ENCODE peak calls at places on chromosomes 1 and 21, in eight cellular contexts. M, N, R, U, X, W, L and A are unnamed samples.

GRCh38 chr1:218353656-218354055 is 8.5 kb downstream of the TGFB2 start:
- DNase-seq in U (no peak), L (no peak), N (no peak), M (no peak), X (no peak), W (no peak), R (no peak), A (no peak)

GRCh38 chr1:184792450-184792969 is 37.9 kb upstream of the EDEM3 start:
- DNase-seq in U (peak), L (no peak), N (peak), M (peak), R (peak), X (no peak), W (peak), A (no peak)

GRCh38 chr1:169109561-169110134 is 3.2 kb downstream of the ATP1B1 start:
- DNase-seq in M (peak), L (no peak), W (peak), N (peak), U (peak), X (no peak), R (peak), A (no peak)

GRCh38 chr1:191368891-191369654 is 789.2 kb upstream of the RGS18 start:
- DNase-seq in N (no peak), U (no peak), W (no peak), M (no peak), L (no peak), R (no peak), X (no peak), A (no peak)

GRCh38 chr21:26437326-26438009 is 135.6 kb downstream of the CYYR1 start:
- DNase-seq in X (no peak), N (peak), W (peak), L (no peak), M (no peak), U (no peak), R (peak), A (no peak)

GRCh38 chr1:26025060-26025459 is 3.5 kb downstream of the EXTL1 start:
- DNase-seq in U (no peak), L (no peak), N (no peak), R (no peak), M (no peak), X (no peak), W (no peak), A (no peak)

GRCh38 chr1:42145190-42145716 is 8.0 kb upstream of the GUCA2B start:
- DNase-seq in U (no peak), X (no peak), N (no peak), W (no peak), R (no peak), M (no peak), L (no peak), A (peak)

GRCh38 chr1:244383278-244383884 is 68.3 kb downstream of the ADSS2 start:
- DNase-seq in R (no peak), M (no peak), W (no peak), N (no peak), L (no peak), X (no peak), U (no peak), A (no peak)

GRCh38 chr1:200053091-200053490 is 25.6 kb downstream of the NR5A2 start:
- DNase-seq in R (no peak), U (no peak), M (no peak), N (peak), W (no peak), L (no peak), X (no peak), A (no peak)

GRCh38 chr1:180431683-180432082 is 70.7 kb downstream of the ACBD6 start:
- DNase-seq in N (no peak), M (no peak), W (no peak), R (no peak), U (no peak), X (no peak), L (no peak), A (no peak)

GRCh38 chr1:205293350-205294074 is 28.0 kb downstream of the NUAK2 start:
- DNase-seq in M (no peak), X (no peak), U (no peak), L (no peak), N (no peak), W (peak), R (no peak), A (no peak)

GRCh38 chr1:237709355-237709754 is 181.4 kb downstream of the ZP4 start:
- DNase-seq in W (no peak), M (no peak), X (no peak), N (no peak), L (no peak), R (no peak), U (no peak), A (no peak)

GRCh38 chr1:211891708-211892107 is 61.1 kb upstream of the LPGAT1 start:
- DNase-seq in N (no peak), W (no peak), L (no peak), X (no peak), U (no peak), R (no peak), M (no peak), A (no peak)

GRCh38 chr1:31084782-31085569 is 19.5 kb upstream of the PUM1 start:
- DNase-seq in N (no peak), U (no peak), X (no peak), R (no peak), L (no peak), M (no peak), W (no peak), A (no peak)

GRCh38 chr1:21077085-21077484 is 99.6 kb downstream of the EIF4G3 start:
- DNase-seq in W (peak), N (peak), X (no peak), R (peak), U (no peak), L (no peak), M (no peak), A (no peak)

GRCh38 chr1:175221548-175222175 is 29.1 kb upstream of the KIAA0040 start:
- DNase-seq in L (no peak), X (no peak), M (no peak), N (no peak), R (no peak), W (no peak), U (no peak), A (no peak)

GRCh38 chr1:205243355-205244191 is 15.8 kb downstream of the TMCC2 start:
- DNase-seq in N (no peak), W (no peak), X (no peak), M (no peak), U (no peak), L (no peak), R (no peak), A (no peak)

GRCh38 chr1:27150641-27151040 is 4.3 kb downstream of the SLC9A1 start:
- DNase-seq in M (no peak), N (no peak), X (no peak), L (no peak), U (no peak), R (no peak), W (no peak), A (no peak)

GRCh38 chr1:165560834-165561233 is 17.0 kb downstream of the LRRC52 start:
- DNase-seq in L (no peak), M (no peak), W (no peak), R (no peak), N (no peak), X (no peak), U (no peak), A (no peak)

GRCh38 chr1:230827081-230827681 is 41.1 kb downstream of the C1orf198 start:
- DNase-seq in M (peak), N (peak), L (no peak), U (no peak), R (peak), X (no peak), W (no peak), A (peak)

GRCh38 chr1:155970531-155971167 is 7.7 kb downstream of the ARHGEF2 start:
- DNase-seq in M (peak), W (no peak), R (peak), N (peak), L (no peak), U (peak), X (peak), A (no peak)

GRCh38 chr1:97186381-97186780 is 464.8 kb downstream of the PTBP2 start:
- DNase-seq in M (no peak), X (no peak), U (no peak), N (no peak), R (no peak), L (no peak), W (no peak), A (no peak)

GRCh38 chr1:21270086-21270689 is 20.1 kb downstream of the ECE1 start:
- DNase-seq in W (no peak), U (peak), R (no peak), N (peak), X (peak), L (peak), M (peak), A (no peak)

GRCh38 chr1:200877839-200878551 is 5.2 kb downstream of the GPR25 start:
- DNase-seq in N (no peak), W (no peak), U (no peak), M (peak), L (no peak), X (peak), R (no peak), A (no peak)

GRCh38 chr1:37634554-37635308 is at the start of gene RSPO1:
- DNase-seq in W (no peak), M (no peak), R (no peak), U (no peak), L (peak), N (peak), X (peak), A (no peak)

GRCh38 chr1:93611656-93612055 is 70.0 kb downstream of the BCAR3 start:
- DNase-seq in L (no peak), N (no peak), U (no peak), R (no peak), W (no peak), X (no peak), M (no peak), A (no peak)

GRCh38 chr1:32496127-32496526 is 31.3 kb downstream of the ZBTB8B start:
- DNase-seq in U (no peak), N (peak), X (no peak), L (no peak), R (peak), W (peak), M (no peak), A (no peak)

GRCh38 chr1:42940851-42941639 is 17.6 kb downstream of the SLC2A1 start:
- DNase-seq in R (peak), L (no peak), U (no peak), X (no peak), W (peak), N (peak), M (no peak), A (no peak)

GRCh38 chr1:46285730-46286477 is 17.5 kb downstream of the LRRC41 start:
- DNase-seq in N (no peak), R (no peak), W (no peak), U (no peak), M (no peak), X (no peak), L (no peak), A (no peak)
- TF ChIP-seq CTCF in N (no peak), R (no peak), W (no peak), U (no peak), M (no peak), X (no peak), L (no peak), A (no peak)

DNA sequence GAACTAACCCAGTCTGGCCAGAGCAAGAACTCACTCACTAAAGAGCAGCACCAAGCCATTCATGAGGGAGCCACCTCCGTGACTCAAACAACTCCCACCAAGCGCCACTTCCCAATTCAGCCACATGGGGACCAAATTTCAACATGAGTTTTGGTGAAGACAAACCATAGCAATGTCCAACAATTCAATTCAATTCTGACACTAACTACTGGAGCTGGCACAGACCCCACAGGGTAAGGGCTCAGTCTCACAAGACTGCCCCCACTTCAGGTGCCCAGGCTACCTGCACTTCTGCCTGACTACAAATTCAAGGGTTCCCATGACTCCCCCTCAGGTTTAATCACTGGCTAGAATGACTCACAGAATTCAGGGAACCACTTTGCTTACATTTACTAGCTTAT is 48.8 kb upstream of the RAP1A start:
- DNase-seq in W (peak), M (no peak), R (no peak), X (peak), N (peak), L (no peak), U (no peak), A (no peak)
- TF ChIP-seq CTCF in W (peak), M (no peak), R (peak), X (no peak), N (no peak), L (peak), U (no peak), A (peak)

DNA sequence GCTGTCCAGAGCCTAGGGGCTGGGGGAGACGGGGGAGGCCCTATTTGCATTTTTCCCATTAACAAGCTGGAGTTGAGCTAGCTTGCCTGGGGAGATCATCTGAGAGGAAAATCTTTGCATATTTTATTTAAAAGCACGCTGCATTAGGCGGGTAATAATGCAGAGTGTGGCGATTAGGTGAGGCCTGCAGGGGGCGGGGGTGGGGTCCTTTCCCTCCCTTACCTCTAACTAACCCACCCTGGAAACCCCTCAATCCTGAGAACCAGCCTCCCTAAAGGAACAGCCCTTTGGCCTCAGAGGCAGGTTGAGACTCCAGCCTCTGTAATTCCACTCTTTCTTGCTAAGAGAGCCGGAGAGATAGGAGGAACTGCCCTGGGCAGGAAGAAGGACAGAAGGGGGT is 16.1 kb downstream of the C1orf216 start:
- DNase-seq in U (no peak), M (no peak), W (no peak), X (no peak), L (no peak), R (no peak), N (no peak), A (no peak)
- TF ChIP-seq CTCF in U (no peak), M (no peak), W (no peak), X (no peak), L (peak), R (no peak), N (no peak), A (peak)

GRCh38 chr1:65949230-65949626 is 156.5 kb downstream of the PDE4B start:
- DNase-seq in L (no peak), N (peak), M (no peak), U (no peak), W (no peak), R (no peak), X (no peak), A (no peak)
- TF ChIP-seq CTCF in L (no peak), N (no peak), M (no peak), U (no peak), W (no peak), R (no peak), X (no peak), A (no peak)

GRCh38 chr1:55989971-55990370 is 589.4 kb downstream of the PLPP3 start:
- DNase-seq in N (peak), R (no peak), U (no peak), X (no peak), L (no peak), M (no peak), W (no peak), A (no peak)
- TF ChIP-seq CTCF in N (no peak), R (no peak), U (no peak), X (no peak), L (no peak), M (no peak), W (no peak), A (no peak)

DNA sequence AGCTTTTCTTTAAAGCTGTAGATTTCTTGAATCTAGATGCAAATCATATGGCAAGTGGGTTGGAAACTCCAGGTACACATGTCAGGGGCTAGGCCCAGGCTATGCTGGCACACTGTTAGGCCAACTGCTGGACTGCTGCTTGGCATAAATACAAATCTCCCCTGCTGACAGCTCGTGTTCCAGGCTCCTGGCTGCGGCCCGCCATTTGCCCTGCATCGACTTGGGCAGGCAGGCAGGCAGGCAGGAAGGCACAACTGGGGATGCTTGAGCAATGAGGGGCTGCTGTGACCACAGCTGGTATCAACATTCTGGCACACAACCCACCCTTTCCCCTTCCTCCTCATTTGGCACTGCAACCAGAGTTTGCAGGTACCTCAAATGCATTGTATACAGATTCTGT is 53.2 kb downstream of the SAMSN1 start:
- DNase-seq in M (no peak), W (no peak), X (no peak), R (no peak), U (no peak), L (no peak), N (no peak), A (no peak)
- TF ChIP-seq CTCF in M (no peak), W (no peak), X (no peak), R (no peak), U (no peak), L (no peak), N (no peak), A (no peak)

GRCh38 chr1:197156692-197157091 is 10.2 kb upstream of the ASPM start:
- DNase-seq in W (no peak), N (no peak), R (no peak), X (no peak), M (no peak), L (no peak), U (no peak), A (no peak)
- TF ChIP-seq CTCF in W (peak), N (peak), R (peak), X (no peak), M (no peak), L (no peak), U (no peak), A (no peak)

GRCh38 chr1:29704430-29704829 is 468.1 kb downstream of the PTPRU start:
- DNase-seq in W (no peak), U (no peak), X (no peak), L (no peak), M (no peak), R (no peak), N (no peak), A (no peak)

GRCh38 chr1:29708381-29708780 is 472.1 kb downstream of the PTPRU start:
- DNase-seq in W (no peak), M (no peak), U (no peak), L (no peak), R (peak), N (peak), X (no peak), A (no peak)

GRCh38 chr1:29707796-29708195 is 471.5 kb downstream of the PTPRU start:
- DNase-seq in R (no peak), U (no peak), M (no peak), X (no peak), L (no peak), W (no peak), N (no peak), A (no peak)

GRCh38 chr1:29708818-29709710 is 472.7 kb downstream of the PTPRU start:
- DNase-seq in W (peak), X (no peak), M (no peak), R (peak), U (no peak), N (peak), L (no peak), A (no peak)

GRCh38 chr1:29706936-29707335 is 470.6 kb downstream of the PTPRU start:
- DNase-seq in X (peak), L (peak), R (peak), N (peak), U (no peak), M (no peak), W (no peak), A (peak)
- TF ChIP-seq CTCF in X (peak), L (peak), R (peak), N (peak), U (no peak), M (no peak), W (peak), A (peak)

DNA sequence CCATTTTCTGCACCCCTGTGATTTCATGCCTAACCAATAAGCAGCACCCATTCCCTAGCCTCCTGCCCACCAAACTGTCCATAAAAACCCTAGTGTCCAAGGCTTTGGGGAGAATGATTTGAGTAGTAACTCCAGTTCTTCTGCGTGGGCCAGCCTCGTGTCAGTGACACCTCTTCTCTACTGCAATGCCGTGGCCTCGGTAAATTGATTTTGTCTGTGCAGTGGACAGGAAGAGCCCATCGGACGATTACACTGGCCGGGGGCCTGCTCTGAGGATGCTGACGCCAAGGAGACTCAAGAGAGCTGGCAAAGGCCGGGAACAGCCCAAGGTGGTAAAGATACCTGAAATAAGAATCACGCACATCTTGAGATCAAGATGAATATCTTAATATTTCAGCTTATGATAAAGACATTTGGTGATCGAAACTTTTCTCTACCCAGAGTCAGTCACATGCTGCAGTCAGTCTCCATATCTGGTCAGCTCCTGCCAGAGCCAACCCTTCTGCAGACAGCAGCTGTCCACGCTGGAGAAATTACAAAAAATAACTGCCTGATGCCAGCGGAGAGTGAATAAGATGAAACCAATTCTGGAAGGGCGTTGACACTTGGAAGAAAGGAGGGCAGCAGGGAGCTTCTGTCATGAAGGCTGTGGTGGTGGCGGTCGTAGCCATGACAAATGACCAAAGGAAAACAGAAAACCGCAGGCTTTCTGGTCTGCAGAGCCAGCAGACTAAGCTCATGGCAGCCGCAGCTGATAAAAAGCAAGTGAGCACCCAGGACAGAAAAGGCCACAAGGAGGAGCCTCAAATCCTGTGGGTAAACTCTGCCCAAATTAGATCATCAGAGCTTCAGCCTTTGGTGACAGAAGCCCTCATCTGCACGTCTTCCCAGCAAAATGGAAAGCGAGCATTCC is 29.1 kb downstream of the RSPH1 start:
- DNase-seq in W (no peak), R (peak), M (no peak), X (peak), N (peak), U (no peak), L (no peak), A (no peak)
- TF ChIP-seq CTCF in W (peak), R (peak), M (no peak), X (peak), N (no peak), U (peak), L (peak), A (peak)

DNA sequence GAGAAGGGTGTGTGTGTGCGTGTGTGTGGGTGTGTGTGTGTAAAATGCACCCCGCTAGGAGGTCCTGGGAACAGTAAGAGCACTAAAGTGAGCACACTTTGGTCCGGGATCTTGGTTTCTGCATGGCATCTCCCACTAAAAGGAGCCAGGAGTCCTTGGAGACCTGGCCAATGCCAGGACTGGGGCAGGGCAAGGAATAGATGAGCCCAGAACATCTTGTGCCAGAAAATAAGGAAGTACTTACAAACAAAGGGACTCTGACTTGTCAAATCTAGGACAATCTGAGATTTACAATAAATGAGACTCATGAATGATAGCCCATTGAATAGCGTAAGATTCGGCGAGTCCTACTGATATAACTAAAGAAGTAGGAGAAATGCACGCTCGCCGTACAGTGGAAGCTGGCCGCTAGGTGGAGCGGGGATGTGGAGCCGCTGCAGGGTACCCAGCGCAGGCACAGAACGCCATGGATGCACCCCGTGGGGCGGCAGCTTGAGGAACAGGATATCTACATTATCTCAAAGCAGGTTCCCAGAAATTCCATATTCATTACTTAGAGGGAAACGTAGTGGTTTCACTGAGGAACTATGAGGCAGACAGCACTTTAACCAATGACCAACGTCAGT is 7.1 kb downstream of the SLC37A1 start:
- DNase-seq in L (no peak), N (no peak), U (no peak), W (no peak), X (no peak), M (no peak), R (no peak), A (no peak)
- TF ChIP-seq CTCF in L (peak), N (no peak), U (no peak), W (no peak), X (no peak), M (no peak), R (peak), A (peak)